ENCODE peak calls at places on chromosome 9, in four cellular contexts. O, A, S and V are unnamed samples. For H3K4me1, the result is how much of the 10 kb centered on the place peaks cover.

GRCh38 chr9:14215614-14216013 is 98.3 kb downstream of the NFIB start:
- DNase-seq in O (no peak), A (no peak), S (no peak), V (no peak)

GRCh38 chr9:69013404-69013727 is 547 bp downstream of the PRKACG start:
- DNase-seq in S (no peak), A (no peak), O (no peak), V (no peak)

GRCh38 chr9:16705121-16705604 is 165.3 kb downstream of the BNC2 start:
- DNase-seq in A (peak), O (peak), S (no peak), V (peak)

GRCh38 chr9:74948897-74949296 is 3.8 kb downstream of the C9orf40 start:
- DNase-seq in A (no peak), S (no peak), O (no peak), V (no peak)

GRCh38 chr9:37486616-37487544 is 1.1 kb downstream of the POLR1E start:
- DNase-seq in S (no peak), O (no peak), A (peak), V (peak)

GRCh38 chr9:95506692-95507455 is 9.9 kb downstream of the PTCH1 start:
- DNase-seq in S (peak), O (peak), A (peak), V (peak)

GRCh38 chr9:36590246-36590645 is 17.6 kb downstream of the MELK start:
- DNase-seq in A (no peak), O (no peak), S (no peak), V (no peak)

GRCh38 chr9:122468735-122469134 is 9.0 kb downstream of the OR1J1 start:
- DNase-seq in O (no peak), A (no peak), S (no peak), V (no peak)

GRCh38 chr9:115673599-115673998 is 480.0 kb upstream of the PAPPA start:
- DNase-seq in A (no peak), O (no peak), S (no peak), V (no peak)

GRCh38 chr9:96289392-96289791 is 12.6 kb downstream of the HSD17B3 start:
- DNase-seq in O (no peak), A (no peak), S (no peak), V (no peak)

GRCh38 chr9:75664597-75664996 is 225.9 kb upstream of the PCSK5 start:
- DNase-seq in O (no peak), S (no peak), A (no peak), V (no peak)

GRCh38 chr9:125190371-125190801 is 783 bp upstream of the PPP6C start:
- DNase-seq in A (no peak), O (no peak), S (peak), V (no peak)

GRCh38 chr9:21993893-21994525 is at the start of gene CDKN2A:
- DNase-seq in A (peak), O (peak), S (peak), V (peak)

GRCh38 chr9:38687389-38687842 is 32.5 kb downstream of the FAM240B start:
- DNase-seq in O (peak), A (peak), S (no peak), V (peak)

GRCh38 chr9:105647595-105648349 is 14.5 kb upstream of the TAL2 start:
- DNase-seq in A (no peak), S (no peak), O (peak), V (no peak)

GRCh38 chr9:125659201-125659840 is 47.7 kb downstream of the MAPKAP1 start:
- DNase-seq in S (no peak), O (no peak), A (no peak), V (no peak)

GRCh38 chr9:91039125-91039834 is 237.7 kb downstream of the SYK start:
- DNase-seq in O (no peak), A (no peak), S (no peak), V (no peak)

GRCh38 chr9:5872496-5872895 is 18.2 kb upstream of the MLANA start:
- DNase-seq in A (no peak), S (no peak), O (no peak), V (no peak)

GRCh38 chr9:120902824-120903608 is 23.6 kb downstream of the TRAF1 start:
- DNase-seq in S (peak), O (no peak), A (no peak), V (no peak)
- H3K4me1 ChIP-seq in S (half or more), O (under half), A (under half), V (under half)

DNA sequence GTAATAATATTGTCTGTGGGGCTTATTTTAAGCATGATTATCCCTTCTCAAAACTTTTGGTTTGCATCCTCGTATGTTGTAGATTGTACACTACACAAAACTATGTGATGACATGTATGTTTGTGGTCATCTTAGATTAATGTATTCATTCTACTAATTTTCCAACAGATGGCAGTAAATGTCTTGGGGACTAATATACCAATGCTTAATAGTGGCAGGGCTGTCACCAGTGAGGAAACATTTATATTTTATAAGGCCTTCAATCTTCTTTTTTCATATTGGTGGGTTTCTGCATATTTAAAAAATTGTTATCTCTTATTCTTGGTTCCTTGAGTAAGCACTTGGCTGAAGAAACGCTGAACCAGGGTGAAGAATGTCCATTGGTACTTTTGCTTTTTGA is 530.4 kb downstream of the RASEF start:
- DNase-seq in O (no peak), S (no peak), A (no peak), V (no peak)
- TF ChIP-seq CTCF in O (peak), S (peak), A (peak), V (peak)

DNA sequence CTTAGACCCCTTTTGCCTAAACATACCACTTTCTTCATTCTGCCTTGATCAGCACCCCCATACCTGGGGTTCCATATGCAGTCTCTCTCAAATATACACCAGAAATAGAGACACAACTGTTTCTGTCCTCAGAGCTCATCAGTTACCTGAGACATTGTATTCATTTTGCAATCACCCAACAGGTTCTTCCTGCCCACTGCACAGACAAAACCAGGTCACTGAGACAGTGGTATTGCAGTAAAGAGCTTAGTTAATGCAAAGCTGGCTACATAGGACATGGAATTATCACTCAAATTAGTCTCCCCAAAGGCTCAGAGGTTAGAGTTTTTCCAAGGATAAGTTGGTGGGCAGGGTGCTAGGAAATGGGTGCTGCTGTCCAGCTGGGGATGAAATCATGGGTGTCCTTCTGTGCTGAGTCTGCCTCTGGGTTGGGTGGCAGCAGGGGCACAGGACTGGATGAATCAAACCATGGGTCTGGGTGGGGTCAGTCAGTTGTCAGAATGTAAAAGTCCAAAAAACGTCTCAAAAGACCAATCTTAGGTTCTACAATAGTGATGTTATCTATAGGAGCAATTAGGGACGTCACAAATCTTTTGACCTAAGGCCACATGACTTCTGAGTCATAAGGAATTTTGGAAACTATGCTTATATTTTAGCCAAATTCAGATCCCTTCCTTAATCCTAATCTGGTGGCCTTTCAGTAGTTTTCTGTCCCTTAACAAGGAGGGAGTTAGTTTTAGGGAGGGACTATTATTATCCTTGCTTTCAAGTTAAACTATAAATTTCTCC is 41.0 kb downstream of the KCNV2 start:
- DNase-seq in A (no peak), O (no peak), S (no peak), V (no peak)
- H3K4me1 ChIP-seq in A (under half), O (under half), S (under half), V (under half)

DNA sequence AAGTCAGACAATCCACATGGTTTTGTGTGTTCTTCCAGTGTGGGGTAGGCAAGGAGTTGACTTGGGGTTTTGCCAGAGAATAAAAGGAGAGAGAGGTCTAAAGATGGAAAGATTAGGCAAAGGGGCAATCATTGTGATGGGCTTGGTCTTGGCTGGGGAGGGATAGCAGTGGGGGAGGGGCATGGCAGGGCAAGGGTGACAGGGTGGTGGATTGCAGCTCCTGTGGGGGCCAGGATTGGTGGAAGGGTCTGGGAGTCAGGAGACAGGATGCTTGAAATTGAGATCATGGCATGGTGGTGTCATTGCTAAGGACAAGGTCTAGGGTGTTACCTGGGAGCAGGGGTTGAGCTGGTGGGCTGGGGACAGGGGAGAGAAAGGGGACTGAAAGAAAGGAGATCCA is 57.6 kb downstream of the ZNF618 start:
- DNase-seq in S (no peak), O (no peak), A (no peak), V (no peak)
- TF ChIP-seq CTCF in S (no peak), O (no peak), A (no peak), V (no peak)

GRCh38 chr9:81560851-81561732 is 128.3 kb downstream of the TLE1 start:
- DNase-seq in A (no peak), O (no peak), S (no peak), V (no peak)
- H3K4me1 ChIP-seq in A (under half), O (under half), S (under half), V (under half)

GRCh38 chr9:100197553-100197952 is 98.5 kb downstream of the INVS start:
- DNase-seq in A (no peak), S (no peak), O (no peak), V (no peak)
- TF ChIP-seq CTCF in A (no peak), S (no peak), O (no peak), V (no peak)

GRCh38 chr9:127814619-127815511 is 12.2 kb downstream of the FPGS start:
- DNase-seq in A (no peak), S (no peak), O (peak), V (no peak)

GRCh38 chr9:127813739-127814226 is 11.1 kb downstream of the FPGS start:
- DNase-seq in O (no peak), S (no peak), A (no peak), V (peak)

GRCh38 chr9:127816362-127816725 is 13.7 kb downstream of the FPGS start:
- DNase-seq in S (no peak), O (no peak), A (no peak), V (no peak)

GRCh38 chr9:127816728-127817127 is 14.0 kb downstream of the FPGS start:
- DNase-seq in A (no peak), S (no peak), O (no peak), V (no peak)

DNA sequence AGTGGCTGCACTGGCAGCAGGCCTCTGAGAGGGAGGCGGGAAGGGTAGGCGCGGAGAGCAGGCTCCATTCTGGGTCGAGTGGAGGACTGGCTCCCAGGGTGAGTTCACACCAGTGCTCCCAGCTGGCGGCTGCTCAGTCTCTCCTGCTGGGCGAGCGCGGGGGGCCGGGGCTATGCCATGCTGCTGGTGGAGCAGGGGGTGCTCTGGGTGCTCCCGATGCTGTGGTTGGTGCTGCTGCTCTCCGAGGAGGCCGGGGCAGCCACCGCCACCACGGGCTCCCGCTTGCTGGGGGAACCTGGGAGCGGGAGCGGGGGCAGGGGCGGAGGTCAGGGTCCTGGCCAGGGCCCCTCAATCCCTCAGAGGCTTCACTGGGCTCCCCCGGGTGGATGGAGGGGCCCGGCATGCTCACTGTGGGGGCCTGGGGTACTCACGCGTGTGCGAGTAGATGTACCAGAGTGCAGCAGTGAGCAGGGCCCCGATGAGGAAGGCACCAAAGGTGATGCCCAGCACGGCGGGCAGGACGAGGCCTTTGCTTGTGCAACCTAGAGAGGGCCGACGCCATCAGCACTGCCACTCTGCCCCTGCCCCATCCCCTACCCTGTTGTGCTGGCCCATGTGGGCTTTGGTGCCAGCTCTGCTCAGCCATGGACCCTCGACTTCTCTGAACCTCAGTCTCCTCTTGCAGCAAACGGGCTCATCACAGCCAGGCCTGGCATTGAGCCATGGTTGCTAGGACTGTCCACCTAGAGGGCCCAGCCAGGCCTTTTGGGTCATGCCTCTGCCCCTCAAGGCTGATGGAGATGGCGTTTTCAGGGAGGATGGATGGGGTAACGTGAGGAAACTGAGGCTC is 13.1 kb downstream of the FPGS start:
- DNase-seq in O (peak), S (no peak), A (no peak), V (no peak)
- H3K4me1 ChIP-seq in O (under half), S (under half), A (under half), V (under half)

GRCh38 chr9:130563797-130564196 is 15.6 kb upstream of the FUBP3 start:
- DNase-seq in O (no peak), A (no peak), S (no peak), V (no peak)
- TF ChIP-seq CTCF in O (no peak), A (no peak), S (no peak), V (no peak)

GRCh38 chr9:34322899-34323591 is 6.0 kb downstream of the KIF24 start:
- DNase-seq in A (no peak), S (no peak), O (no peak), V (no peak)

GRCh38 chr9:34318163-34318790 is 10.8 kb downstream of the KIF24 start:
- DNase-seq in O (peak), A (no peak), S (no peak), V (no peak)

GRCh38 chr9:34311499-34312225 is 17.4 kb downstream of the KIF24 start:
- DNase-seq in A (no peak), S (no peak), O (no peak), V (no peak)

GRCh38 chr9:34321451-34321850 is 7.6 kb downstream of the KIF24 start:
- DNase-seq in A (no peak), S (no peak), O (no peak), V (no peak)

GRCh38 chr9:34317436-34317835 is 11.6 kb downstream of the KIF24 start:
- DNase-seq in S (no peak), O (no peak), A (no peak), V (no peak)
- H3K4me1 ChIP-seq in S (under half), O (under half), A (under half), V (under half)